ENCODE peak calls at places on chromosome 15, in six cellular contexts. O is esophagus squamous epithelium, T is vagina, X is prostate gland, K is GM12892, E is GM12891. H is an unnamed sample.

GRCh38 chr15:73782339-73782979 is 29.3 kb upstream of the INSYN1 start:
- DNase-seq in O (no peak), T (no peak), X (no peak), K (no peak), E (no peak), H (no peak)

GRCh38 chr15:84789762-84790161 is 27.4 kb upstream of the ALPK3 start:
- DNase-seq in O (no peak), T (no peak), X (no peak), K (no peak), E (no peak), H (no peak)

GRCh38 chr15:44584162-44584749 is 47.3 kb downstream of the EIF3J start:
- DNase-seq in O (no peak), T (no peak), X (no peak), K (no peak), E (no peak), H (peak)

GRCh38 chr15:29571728-29572454 is 250.4 kb downstream of the TJP1 start:
- DNase-seq in O (no peak), T (no peak), X (no peak), K (no peak), E (no peak), H (peak)

GRCh38 chr15:84826369-84826823 is 9.2 kb downstream of the ALPK3 start:
- DNase-seq in O (no peak), T (no peak), X (no peak), K (no peak), E (peak), H (no peak)

GRCh38 chr15:64092864-64093626 is 593 bp downstream of the CIAO2A start:
- DNase-seq in O (no peak), T (no peak), X (peak), K (no peak), E (no peak), H (peak)

GRCh38 chr15:34582461-34583357 is 742 bp downstream of the GOLGA8B start:
- DNase-seq in O (no peak), T (no peak), X (no peak), K (peak), E (peak), H (peak)

GRCh38 chr15:67825880-67826716 is 789 bp downstream of the SKOR1 start:
- DNase-seq in O (no peak), T (no peak), X (no peak), K (no peak), E (no peak), H (no peak)

GRCh38 chr15:45328663-45329062 is 49.7 kb downstream of the GATM start:
- DNase-seq in O (no peak), T (no peak), X (no peak), K (no peak), E (no peak), H (no peak)

GRCh38 chr15:82851981-82852511 is 42.6 kb downstream of the WHAMM start:
- DNase-seq in O (no peak), T (no peak), X (no peak), K (no peak), E (no peak), H (peak)

GRCh38 chr15:74776851-74777768 is 4.8 kb upstream of the CSK start:
- DNase-seq in O (no peak), T (no peak), X (no peak), K (peak), E (no peak), H (no peak)

GRCh38 chr15:52220896-52221660 is 29.9 kb upstream of the GNB5 start:
- DNase-seq in O (no peak), T (no peak), X (no peak), K (no peak), E (no peak), H (no peak)

GRCh38 chr15:29345549-29346525 is 76.2 kb upstream of the NSMCE3 start:
- DNase-seq in O (no peak), T (no peak), X (no peak), K (no peak), E (no peak), H (no peak)

GRCh38 chr15:70380484-70380883 is 282.8 kb upstream of the TLE3 start:
- DNase-seq in O (no peak), T (peak), X (no peak), K (no peak), E (no peak), H (no peak)

GRCh38 chr15:70382762-70383458 is 285.2 kb upstream of the TLE3 start:
- DNase-seq in O (no peak), T (peak), X (no peak), K (no peak), E (no peak), H (no peak)

GRCh38 chr15:70379938-70380337 is 282.2 kb upstream of the TLE3 start:
- DNase-seq in O (no peak), T (peak), X (no peak), K (no peak), E (no peak), H (no peak)

GRCh38 chr15:70383856-70384255 is 286.1 kb upstream of the TLE3 start:
- DNase-seq in O (no peak), T (peak), X (no peak), K (no peak), E (no peak), H (no peak)

GRCh38 chr15:70382009-70382749 is 284.5 kb upstream of the TLE3 start:
- DNase-seq in O (no peak), T (peak), X (no peak), K (no peak), E (no peak), H (no peak)
- TF ChIP-seq POLR2A in O (no peak), T (no peak), X (no peak), K (no peak), E (no peak), H (no peak)

GRCh38 chr15:77420610-77421369 is at the start of gene HMG20A:
- DNase-seq in O (peak), T (no peak), X (peak), K (peak), E (peak), H (peak)
- TF ChIP-seq POLR2A in O (no peak), T (peak), X (no peak), K (peak), E (peak), H (peak)

DNA sequence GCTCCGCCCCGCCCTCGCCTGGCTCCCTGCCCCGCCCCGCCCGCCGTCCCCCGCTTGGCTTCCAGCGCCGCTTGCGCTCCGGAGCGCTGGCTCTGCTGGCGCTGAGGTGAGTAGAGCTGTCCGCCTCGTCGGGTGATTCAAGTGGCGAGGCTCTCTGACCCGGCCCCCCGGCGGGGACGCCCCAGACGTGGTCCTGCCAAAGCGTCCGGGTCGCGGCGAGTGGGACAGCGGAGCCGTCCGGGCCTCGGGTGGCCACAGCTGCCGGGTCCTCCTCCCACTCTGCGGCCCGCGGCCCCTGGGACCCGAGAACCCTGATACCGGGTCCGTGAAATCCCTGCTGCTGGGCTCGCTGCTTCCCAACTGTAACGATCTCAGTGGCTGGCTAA is at the start of gene LRRC28:
- DNase-seq in O (no peak), T (no peak), X (no peak), K (no peak), E (no peak), H (peak)
- TF ChIP-seq POLR2A in O (peak), T (peak), X (peak), K (peak), E (no peak), H (peak)

DNA sequence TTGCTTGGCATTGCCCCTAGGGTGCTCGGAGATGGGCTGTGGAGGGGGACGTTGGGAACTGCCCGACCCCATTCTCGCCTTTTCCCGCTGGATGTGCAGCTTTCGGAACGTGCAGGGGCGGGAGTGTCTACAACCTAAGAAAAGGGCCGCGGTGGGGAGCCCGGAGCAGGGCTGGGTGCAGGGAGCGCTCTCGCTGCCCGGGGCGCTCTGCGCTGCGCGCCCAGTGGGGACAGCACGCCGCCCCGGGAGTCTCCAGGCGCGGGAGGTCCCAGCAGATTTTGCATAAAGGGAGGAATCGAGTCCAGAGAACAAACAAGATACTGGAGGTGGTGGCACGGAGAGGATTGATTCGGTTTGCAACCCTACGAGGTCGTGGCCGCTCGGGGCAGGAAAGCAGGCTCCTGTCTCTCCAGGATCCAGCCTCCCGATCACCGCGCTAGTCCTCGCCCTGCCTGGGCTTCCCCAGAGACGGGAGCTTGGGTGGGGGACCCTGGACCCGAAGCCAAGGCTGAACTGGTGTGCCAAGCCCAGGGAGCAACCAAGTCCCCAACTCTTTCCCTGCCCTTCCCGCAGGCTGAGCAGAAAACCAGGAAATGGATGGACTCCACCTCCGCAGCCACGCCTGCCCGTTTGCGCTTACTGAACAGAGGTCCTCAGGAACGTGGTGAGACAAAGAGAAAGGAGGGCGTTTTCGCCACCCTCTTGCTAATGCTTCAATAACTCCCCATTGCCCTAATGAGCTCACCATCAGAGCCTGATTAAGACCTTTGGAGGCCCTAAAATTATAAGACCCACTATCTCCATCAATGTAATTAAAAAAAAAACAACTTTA is 59.7 kb downstream of the NOX5 start:
- DNase-seq in O (no peak), T (no peak), X (peak), K (no peak), E (no peak), H (peak)
- TF ChIP-seq POLR2A in O (no peak), T (no peak), X (no peak), K (no peak), E (no peak), H (peak)

H was measured in H54.